ENCODE peak calls at places on chromosomes 11 and 22, in four cellular contexts. F is sigmoid colon, X is T-helper 1 cell, H is NCI-H1436. A is an unnamed sample.

GRCh38 chr11:99176430-99176829 is 155.7 kb downstream of the CNTN5 start:
- DNase-seq in F (no peak), X (no peak), H (no peak), A (no peak)

GRCh38 chr11:1919428-1920127 is at the start of gene TNNT3:
- DNase-seq in H (no peak), X (no peak), F (no peak), A (no peak)

GRCh38 chr11:13007702-13008435 is 1.2 kb upstream of the RASSF10 start:
- DNase-seq in H (no peak), F (no peak), X (no peak), A (no peak)

GRCh38 chr11:10019906-10020682 is 273.9 kb downstream of the SBF2 start:
- DNase-seq in X (no peak), H (no peak), F (no peak), A (no peak)

GRCh38 chr11:121443688-121444275 is 8.3 kb upstream of the SORL1 start:
- DNase-seq in H (no peak), X (no peak), F (no peak), A (no peak)

GRCh38 chr22:36052505-36052941 is 23.9 kb upstream of the RBFOX2 start:
- DNase-seq in X (no peak), H (no peak), F (no peak), A (no peak)

GRCh38 chr11:6655020-6655789 is 404 bp downstream of the DCHS1 start:
- DNase-seq in H (no peak), F (peak), X (peak), A (no peak)

GRCh38 chr11:11770921-11771484 is 70.8 kb upstream of the USP47 start:
- DNase-seq in H (no peak), F (no peak), X (no peak), A (no peak)

GRCh38 chr22:41915035-41915782 is at the start of gene SHISA8:
- DNase-seq in X (peak), H (peak), F (no peak), A (no peak)

GRCh38 chr22:33476716-33477115 is 418.5 kb upstream of the SYN3 start:
- DNase-seq in F (no peak), X (no peak), H (no peak), A (no peak)

GRCh38 chr11:120532082-120532481 is 20.5 kb downstream of the GRIK4 start:
- DNase-seq in X (no peak), F (no peak), H (no peak), A (no peak)

GRCh38 chr11:7551571-7551970 is 37.8 kb downstream of the PPFIBP2 start:
- DNase-seq in X (no peak), H (no peak), F (no peak), A (no peak)

GRCh38 chr22:36386900-36387663 is 685 bp downstream of the MYH9 start:
- DNase-seq in X (no peak), H (no peak), F (peak), A (no peak)

GRCh38 chr22:50530280-50530856 is 556 bp upstream of the TYMP start:
- DNase-seq in H (no peak), F (peak), X (no peak), A (no peak)

GRCh38 chr11:72584293-72584921 is 89.8 kb downstream of the PDE2A start:
- DNase-seq in H (no peak), X (peak), F (peak), A (peak)

GRCh38 chr11:10478066-10478465 is 23.0 kb downstream of the AMPD3 start:
- DNase-seq in F (no peak), X (no peak), H (no peak), A (no peak)

GRCh38 chr22:30318773-30319419 is 7.8 kb downstream of the TBC1D10A start:
- DNase-seq in X (no peak), H (no peak), F (no peak), A (no peak)

GRCh38 chr11:109772846-109773400 is 320.3 kb upstream of the ZC3H12C start:
- DNase-seq in F (no peak), H (peak), X (no peak), A (no peak)

GRCh38 chr11:2752923-2753322 is 53.1 kb upstream of the KCNQ1OT1 start:
- DNase-seq in H (no peak), X (no peak), F (no peak), A (no peak)

GRCh38 chr11:123474994-123475393 is 44.9 kb downstream of the GRAMD1B start:
- DNase-seq in X (no peak), F (peak), H (no peak), A (no peak)

GRCh38 chr11:132715041-132715440 is 817.3 kb downstream of the OPCML start:
- DNase-seq in F (no peak), X (no peak), H (no peak), A (no peak)

GRCh38 chr22:45317551-45318167 is 7.9 kb downstream of the FAM118A start:
- DNase-seq in H (peak), F (peak), X (peak), A (no peak)

GRCh38 chr22:26711205-26711958 is 54.0 kb downstream of the MIAT start:
- DNase-seq in X (no peak), F (no peak), H (no peak), A (no peak)

A was measured in anterior cingulate cortex.